ENCODE peak calls at places on chromosomes 3 and 15, in four cellular contexts. One of them, this sample, is unnamed.

GRCh38 chr15:27601239-27601942 is 497.7 kb downstream of the OCA2 start:
- DNase-seq in GM12878: no peak
- DNase-seq in HepG2: no peak
- DNase-seq in H1: no peak
- DNase-seq in this sample: peak; percentile 2

GRCh38 chr3:178950676-178951075 is 120.9 kb downstream of the ZMAT3 start:
- DNase-seq in GM12878: no peak
- DNase-seq in HepG2: no peak
- DNase-seq in H1: no peak
- DNase-seq in this sample: no peak

GRCh38 chr3:134852893-134853351 is 57.9 kb downstream of the EPHB1 start:
- DNase-seq in GM12878: peak; percentile 91
- DNase-seq in HepG2: no peak
- DNase-seq in H1: no peak
- DNase-seq in this sample: no peak

GRCh38 chr3:133437391-133438093 is 37.7 kb downstream of the BFSP2 start:
- DNase-seq in GM12878: no peak
- DNase-seq in HepG2: no peak
- DNase-seq in H1: no peak
- DNase-seq in this sample: no peak

GRCh38 chr3:68017069-68017468 is 362.7 kb upstream of the SUCLG2 start:
- DNase-seq in GM12878: no peak
- DNase-seq in HepG2: peak; percentile 8
- DNase-seq in H1: no peak
- DNase-seq in this sample: no peak

GRCh38 chr3:182501861-182502260 is 291.4 kb upstream of the ATP11B start:
- DNase-seq in GM12878: no peak
- DNase-seq in HepG2: no peak
- DNase-seq in H1: no peak
- DNase-seq in this sample: no peak

GRCh38 chr15:65953622-65954021 is 84.3 kb downstream of the RAB11A start:
- DNase-seq in GM12878: no peak
- DNase-seq in HepG2: no peak
- DNase-seq in H1: no peak
- DNase-seq in this sample: no peak

GRCh38 chr3:67349551-67350174 is 304.7 kb downstream of the SUCLG2 start:
- DNase-seq in GM12878: peak; percentile 42
- DNase-seq in HepG2: no peak
- DNase-seq in H1: no peak
- DNase-seq in this sample: no peak

GRCh38 chr3:186165331-186165730 is 56.4 kb upstream of the ETV5 start:
- DNase-seq in GM12878: no peak
- DNase-seq in HepG2: no peak
- DNase-seq in H1: no peak
- DNase-seq in this sample: no peak

GRCh38 chr3:136432685-136433084 is 182.5 kb downstream of the PCCB start:
- DNase-seq in GM12878: no peak
- DNase-seq in HepG2: no peak
- DNase-seq in H1: no peak
- DNase-seq in this sample: no peak

GRCh38 chr3:60079076-60079475 is 1029.3 kb upstream of the CFAP20DC start:
- DNase-seq in GM12878: no peak
- DNase-seq in HepG2: no peak
- DNase-seq in H1: no peak
- DNase-seq in this sample: no peak

GRCh38 chr3:141686477-141687280 is 51.4 kb upstream of the RNF7 start:
- DNase-seq in GM12878: no peak
- DNase-seq in HepG2: peak; percentile 46
- DNase-seq in H1: no peak
- DNase-seq in this sample: no peak

GRCh38 chr15:81235781-81236507 is 39.3 kb downstream of the IL16 start:
- DNase-seq in GM12878: no peak
- DNase-seq in HepG2: no peak
- DNase-seq in H1: no peak
- DNase-seq in this sample: no peak

GRCh38 chr3:15272431-15273196 is 59.8 kb downstream of the SH3BP5 start:
- DNase-seq in GM12878: no peak
- DNase-seq in HepG2: no peak
- DNase-seq in H1: no peak
- DNase-seq in this sample: no peak

GRCh38 chr3:9769426-9770275 is at the start of gene CAMK1:
- DNase-seq in GM12878: no peak
- DNase-seq in HepG2: peak; percentile 45
- DNase-seq in H1: peak; percentile 85
- DNase-seq in this sample: no peak

GRCh38 chr3:101781166-101781565 is 2.2 kb downstream of the NXPE3 start:
- DNase-seq in GM12878: no peak
- DNase-seq in HepG2: no peak
- DNase-seq in H1: no peak
- DNase-seq in this sample: no peak

GRCh38 chr3:117887031-117887430 is 1147.6 kb downstream of the IGSF11 start:
- DNase-seq in GM12878: no peak
- DNase-seq in HepG2: no peak
- DNase-seq in H1: no peak
- DNase-seq in this sample: no peak

GRCh38 chr3:101203411-101203810 is 117.0 kb downstream of the IMPG2 start:
- DNase-seq in GM12878: no peak
- DNase-seq in HepG2: no peak
- DNase-seq in H1: no peak
- DNase-seq in this sample: no peak

GRCh38 chr15:68797589-68798377 is 22.9 kb downstream of the ANP32A start:
- DNase-seq in GM12878: no peak
- DNase-seq in HepG2: no peak
- DNase-seq in H1: no peak
- DNase-seq in this sample: no peak

GRCh38 chr15:74964794-74965193 is 8.2 kb upstream of the RPP25 start:
- DNase-seq in GM12878: no peak
- DNase-seq in HepG2: no peak
- DNase-seq in H1: no peak
- DNase-seq in this sample: no peak

GRCh38 chr3:106403746-106404145 is 534.9 kb upstream of the CBLB start:
- DNase-seq in GM12878: no peak
- DNase-seq in HepG2: no peak
- DNase-seq in H1: no peak
- DNase-seq in this sample: no peak

GRCh38 chr15:72902245-72902928 is 118.8 kb upstream of the ADPGK start:
- DNase-seq in GM12878: no peak
- DNase-seq in HepG2: no peak
- DNase-seq in H1: no peak
- DNase-seq in this sample: no peak

GRCh38 chr3:36928220-36928619 is 16.6 kb downstream of the TRANK1 start:
- DNase-seq in GM12878: no peak
- DNase-seq in HepG2: no peak
- DNase-seq in H1: no peak
- DNase-seq in this sample: no peak

GRCh38 chr3:13041113-13041776 is 32.0 kb downstream of the IQSEC1 start:
- DNase-seq in GM12878: no peak
- DNase-seq in HepG2: no peak
- DNase-seq in H1: no peak
- DNase-seq in this sample: no peak

GRCh38 chr3:43792904-43793303 is 102.2 kb downstream of the ABHD5 start:
- DNase-seq in GM12878: no peak
- DNase-seq in HepG2: no peak
- DNase-seq in H1: no peak
- DNase-seq in this sample: no peak

GRCh38 chr3:112327371-112327951 is 5.5 kb upstream of the CD200 start:
- DNase-seq in GM12878: peak; percentile 79
- DNase-seq in HepG2: peak; percentile 39
- DNase-seq in H1: no peak
- DNase-seq in this sample: no peak

GRCh38 chr15:79154491-79155182 is 64.1 kb upstream of the RASGRF1 start:
- DNase-seq in GM12878: no peak
- DNase-seq in HepG2: no peak
- DNase-seq in H1: no peak
- DNase-seq in this sample: no peak

GRCh38 chr3:108388136-108389132 is 92.1 kb downstream of the HHLA2 start:
- DNase-seq in GM12878: peak; percentile 70
- DNase-seq in HepG2: no peak
- DNase-seq in H1: no peak
- DNase-seq in this sample: no peak

GRCh38 chr15:93135459-93135858 is 46.4 kb upstream of the RGMA start:
- DNase-seq in GM12878: no peak
- DNase-seq in HepG2: no peak
- DNase-seq in H1: no peak
- DNase-seq in this sample: no peak

GRCh38 chr3:149362361-149362760 is 15.1 kb downstream of the TM4SF1 start:
- DNase-seq in GM12878: no peak
- DNase-seq in HepG2: no peak
- DNase-seq in H1: no peak
- DNase-seq in this sample: no peak

GRCh38 chr3:36192901-36193300 is 187.4 kb upstream of the STAC start:
- DNase-seq in GM12878: no peak
- DNase-seq in HepG2: no peak
- DNase-seq in H1: no peak
- DNase-seq in this sample: no peak

GRCh38 chr3:193508108-193508507 is 46.6 kb downstream of the ATP13A4 start:
- DNase-seq in GM12878: no peak
- DNase-seq in HepG2: no peak
- DNase-seq in H1: no peak
- DNase-seq in this sample: no peak
- H3K36me3 ChIP-seq in GM12878: no peaks in the 10 kb centered on the region
- H3K36me3 ChIP-seq in HepG2: no peaks in the 10 kb centered on the region
- H3K36me3 ChIP-seq in H1: no peaks in the 10 kb centered on the region
- H3K36me3 ChIP-seq in this sample: no peaks in the 10 kb centered on the region

GRCh38 chr3:190580443-190580842 is 66.6 kb downstream of the IL1RAP start:
- DNase-seq in GM12878: no peak
- DNase-seq in HepG2: peak; percentile 58
- DNase-seq in H1: no peak
- DNase-seq in this sample: no peak

GRCh38 chr3:190579514-190580137 is 65.7 kb downstream of the IL1RAP start:
- DNase-seq in GM12878: no peak
- DNase-seq in HepG2: no peak
- DNase-seq in H1: no peak
- DNase-seq in this sample: no peak

GRCh38 chr3:190582667-190583066 is 68.8 kb downstream of the IL1RAP start:
- DNase-seq in GM12878: no peak
- DNase-seq in HepG2: no peak
- DNase-seq in H1: no peak
- DNase-seq in this sample: no peak

GRCh38 chr3:190577225-190577624 is 63.3 kb downstream of the IL1RAP start:
- DNase-seq in GM12878: no peak
- DNase-seq in HepG2: no peak
- DNase-seq in H1: no peak
- DNase-seq in this sample: no peak

GRCh38 chr3:190581041-190581501 is 67.2 kb downstream of the IL1RAP start:
- DNase-seq in GM12878: no peak
- DNase-seq in HepG2: no peak
- DNase-seq in H1: no peak
- DNase-seq in this sample: no peak
- TF ChIP-seq SUZ12 in GM12878: no peak
- TF ChIP-seq SUZ12 in HepG2: no peak
- TF ChIP-seq SUZ12 in H1: no peak
- TF ChIP-seq SUZ12 in this sample: no peak

DNA sequence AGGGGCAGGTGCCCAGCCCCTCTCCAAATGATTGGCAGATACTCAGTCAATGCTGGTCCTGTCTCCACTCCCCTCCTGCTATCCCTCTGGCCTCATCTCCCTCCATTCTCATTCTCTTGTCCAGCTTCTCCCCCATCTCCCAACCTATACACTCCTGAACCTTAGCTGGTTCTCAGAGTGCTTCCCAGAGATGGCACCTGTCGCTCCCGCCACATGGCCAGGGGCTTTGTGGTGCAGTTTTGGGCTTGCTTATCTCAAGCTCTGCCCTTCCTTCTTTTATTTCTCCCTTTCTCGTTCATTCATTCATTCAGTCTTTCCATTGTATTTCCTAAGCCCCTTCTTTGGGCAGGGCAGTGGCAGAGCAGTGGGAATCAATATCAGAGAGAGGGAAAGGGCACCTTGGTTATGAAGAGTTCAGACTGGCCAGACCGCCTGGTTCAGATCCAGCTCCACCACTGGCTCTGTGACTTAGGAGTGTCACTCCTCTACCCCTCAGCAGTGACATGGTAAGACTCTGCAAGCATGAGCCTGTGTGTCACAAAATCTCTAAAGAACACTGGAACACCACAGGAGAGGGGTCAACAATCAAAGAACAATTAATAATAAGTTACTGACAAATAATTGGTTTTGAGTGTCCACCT is 20.2 kb upstream of the CXCR6 start:
- DNase-seq in GM12878: no peak
- DNase-seq in HepG2: no peak
- DNase-seq in H1: no peak
- DNase-seq in this sample: no peak
- H3K36me3 ChIP-seq in GM12878: peaks cover 9% of the 10 kb centered on the region
- H3K36me3 ChIP-seq in HepG2: peaks cover 44% of the 10 kb centered on the region
- H3K36me3 ChIP-seq in H1: peaks cover 8% of the 10 kb centered on the region
- H3K36me3 ChIP-seq in this sample: peaks cover 38% of the 10 kb centered on the region

GRCh38 chr3:126279853-126280252 is 77.4 kb downstream of the KLF15 start:
- DNase-seq in GM12878: no peak
- DNase-seq in HepG2: no peak
- DNase-seq in H1: no peak
- DNase-seq in this sample: no peak

GRCh38 chr3:126277629-126278378 is 79.4 kb downstream of the KLF15 start:
- DNase-seq in GM12878: no peak
- DNase-seq in HepG2: no peak
- DNase-seq in H1: peak; percentile 42
- DNase-seq in this sample: no peak

GRCh38 chr3:126269360-126269759 is 87.8 kb downstream of the KLF15 start:
- DNase-seq in GM12878: no peak
- DNase-seq in HepG2: no peak
- DNase-seq in H1: peak; percentile 45
- DNase-seq in this sample: no peak

GRCh38 chr3:126270145-126270811 is 86.9 kb downstream of the KLF15 start:
- DNase-seq in GM12878: no peak
- DNase-seq in HepG2: no peak
- DNase-seq in H1: no peak
- DNase-seq in this sample: no peak

DNA sequence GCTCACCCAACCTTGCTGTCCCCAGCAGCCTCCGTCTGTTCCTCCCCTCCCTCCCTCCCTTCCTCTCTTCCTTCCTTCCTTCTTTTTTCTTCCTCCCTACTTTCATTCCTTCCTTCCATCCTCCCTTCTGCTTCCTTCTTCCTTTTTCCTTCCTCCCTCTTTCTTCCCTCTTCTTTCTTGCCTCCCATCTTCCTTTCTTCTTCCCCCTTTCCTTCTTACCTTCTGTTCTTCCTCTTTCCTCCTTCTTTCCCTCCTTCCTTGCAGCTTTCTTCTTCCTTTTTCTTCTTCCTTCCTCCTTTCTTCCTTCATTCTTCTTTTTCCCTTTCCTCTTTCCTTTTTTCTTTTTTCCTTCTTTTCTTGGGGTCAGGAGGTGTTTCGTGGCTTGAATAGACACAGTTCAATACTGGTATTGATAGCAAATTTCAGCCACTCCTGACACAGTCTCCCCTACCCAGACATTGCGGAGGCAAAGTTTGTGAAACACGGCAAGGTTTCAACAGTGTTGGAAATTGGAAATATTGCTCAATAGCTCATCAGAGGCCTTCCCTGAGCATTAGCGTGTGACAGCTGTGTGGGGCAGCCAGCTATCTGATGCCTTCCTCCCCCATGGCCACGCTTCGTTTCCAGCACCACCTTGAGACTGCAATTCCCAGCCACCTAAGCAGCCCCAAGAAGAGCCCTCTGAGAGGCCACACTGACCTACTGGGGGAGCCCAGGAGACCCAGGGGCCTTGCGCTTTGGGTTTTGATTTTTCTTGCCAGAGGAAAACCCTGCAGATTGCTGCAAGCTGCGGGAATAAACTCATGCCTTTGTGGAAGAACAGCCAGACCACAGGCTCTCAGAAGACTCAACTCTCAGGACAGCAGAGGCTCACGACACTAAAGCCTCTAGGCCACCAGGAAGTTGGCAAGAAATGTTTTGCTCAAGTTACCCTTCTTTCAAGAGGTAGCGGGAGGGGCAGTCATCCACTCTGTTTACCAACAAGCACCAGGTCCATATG is 82.2 kb downstream of the KLF15 start:
- DNase-seq in GM12878: no peak
- DNase-seq in HepG2: no peak
- DNase-seq in H1: no peak
- DNase-seq in this sample: no peak
- TF ChIP-seq SUZ12 in GM12878: no peak
- TF ChIP-seq SUZ12 in HepG2: no peak
- TF ChIP-seq SUZ12 in H1: no peak
- TF ChIP-seq SUZ12 in this sample: no peak